ENCODE peak calls at places on chromosomes 7 and 10, in seven cellular contexts. A, E, M, G, Y, L and H are unnamed samples.

GRCh38 chr7:134945711-134946110 is 40.6 kb upstream of the AGBL3 start:
- DNase-seq in M (no peak), Y (no peak), G (no peak), E (no peak), A (no peak), L (no peak), H (no peak)

GRCh38 chr10:95260909-95261552 is 29.8 kb downstream of the PDLIM1 start:
- DNase-seq in L (no peak), A (no peak), Y (peak), M (no peak), E (no peak), G (no peak), H (peak)

GRCh38 chr7:98365863-98366561 is 34.9 kb downstream of the BAIAP2L1 start:
- DNase-seq in G (no peak), E (no peak), M (no peak), L (no peak), A (peak), Y (no peak), H (peak)

GRCh38 chr7:41491752-41492405 is 211.0 kb downstream of the INHBA start:
- DNase-seq in M (no peak), L (no peak), E (no peak), A (no peak), Y (no peak), G (no peak), H (no peak)

GRCh38 chr10:1774796-1775195 is 37.5 kb upstream of the ADARB2 start:
- DNase-seq in G (no peak), L (no peak), Y (no peak), A (no peak), M (no peak), E (no peak), H (no peak)

GRCh38 chr10:116607336-116607735 is 13.4 kb upstream of the PNLIPRP2 start:
- DNase-seq in L (no peak), E (no peak), Y (no peak), M (no peak), G (no peak), A (no peak), H (no peak)

GRCh38 chr10:59611048-59611447 is 98.6 kb downstream of the SLC16A9 start:
- DNase-seq in M (no peak), A (no peak), E (no peak), L (peak), G (no peak), Y (no peak), H (no peak)

GRCh38 chr10:22723343-22723779 is 9.0 kb upstream of the PIP4K2A start:
- DNase-seq in M (peak), Y (no peak), G (no peak), L (no peak), A (no peak), E (no peak), H (no peak)

GRCh38 chr10:29619273-29619672 is 15.5 kb downstream of the SVIL start:
- DNase-seq in M (no peak), Y (no peak), G (no peak), A (no peak), E (no peak), L (no peak), H (peak)

GRCh38 chr7:82410461-82410860 is 33.1 kb downstream of the CACNA2D1 start:
- DNase-seq in M (no peak), Y (no peak), E (peak), G (no peak), L (peak), A (peak), H (no peak)

GRCh38 chr7:38932509-38933168 is 23.6 kb upstream of the VPS41 start:
- DNase-seq in A (peak), G (peak), Y (peak), L (peak), E (peak), M (peak), H (peak)

GRCh38 chr10:97328646-97329453 is 5.7 kb downstream of the FRAT2 start:
- DNase-seq in E (no peak), L (no peak), Y (no peak), M (no peak), A (no peak), G (no peak), H (no peak)

GRCh38 chr7:149307775-149308501 is 45.9 kb downstream of the ZNF783 start:
- DNase-seq in E (no peak), L (no peak), M (no peak), A (no peak), G (no peak), Y (no peak), H (no peak)

GRCh38 chr10:48740023-48740707 is 55.5 kb downstream of the WDFY4 start:
- DNase-seq in Y (no peak), M (no peak), E (no peak), G (no peak), A (no peak), L (no peak), H (no peak)

GRCh38 chr7:26093023-26093422 is 59.0 kb upstream of the NFE2L3 start:
- DNase-seq in E (no peak), G (no peak), Y (no peak), A (no peak), L (no peak), M (no peak), H (no peak)

GRCh38 chr7:44189286-44189992 is at the start of gene GCK:
- DNase-seq in G (no peak), E (no peak), Y (no peak), A (no peak), M (no peak), L (peak), H (no peak)

GRCh38 chr10:5906651-5907050 is 16.6 kb downstream of the FBH1 start:
- DNase-seq in A (no peak), M (no peak), Y (no peak), E (no peak), G (no peak), L (no peak), H (no peak)

GRCh38 chr7:42733040-42733439 is 178.8 kb downstream of the C7orf25 start:
- DNase-seq in A (no peak), E (no peak), Y (no peak), M (no peak), G (no peak), L (no peak), H (peak)

GRCh38 chr7:127731431-127732080 is 79.6 kb downstream of the SND1 start:
- DNase-seq in L (peak), M (no peak), A (no peak), Y (no peak), E (no peak), G (no peak), H (no peak)

GRCh38 chr10:119919823-119920222 is 27.3 kb downstream of the SEC23IP start:
- DNase-seq in A (no peak), G (no peak), E (no peak), Y (no peak), M (no peak), L (no peak), H (no peak)

GRCh38 chr7:2738766-2739549 is 51.0 kb downstream of the AMZ1 start:
- DNase-seq in L (no peak), G (no peak), M (no peak), E (no peak), Y (no peak), A (peak), H (no peak)

GRCh38 chr10:26647602-26648244 is 49.8 kb upstream of the PDSS1 start:
- DNase-seq in A (no peak), Y (no peak), G (no peak), E (no peak), L (no peak), M (no peak), H (no peak)